ENCODE peak calls at places on chromosomes 16 and 17, in four cellular contexts. One of them, this sample, is unnamed.

GRCh38 chr17:9644910-9645751 is at the start of gene USP43:
- DNase-seq in activated T-helper 9 cell treated with anti-CD3 and anti-CD28 coated beads, Interleukin-2, amount 50 U/mL, for 16 hours: peak
- DNase-seq in ureter: peak
- DNase-seq in suprapubic skin: peak
- DNase-seq in this sample: no peak

GRCh38 chr17:81576621-81577277 is 24.6 kb upstream of the FAAP100 start:
- DNase-seq in activated T-helper 9 cell treated with anti-CD3 and anti-CD28 coated beads, Interleukin-2, amount 50 U/mL, for 16 hours: no peak
- DNase-seq in ureter: no peak
- DNase-seq in suprapubic skin: no peak
- DNase-seq in this sample: peak

GRCh38 chr16:500699-501098 is 26.8 kb upstream of the CAPN15 start:
- DNase-seq in activated T-helper 9 cell treated with anti-CD3 and anti-CD28 coated beads, Interleukin-2, amount 50 U/mL, for 16 hours: no peak
- DNase-seq in ureter: no peak
- DNase-seq in suprapubic skin: no peak
- DNase-seq in this sample: no peak

GRCh38 chr16:11089504-11090124 is 145.2 kb downstream of the CLEC16A start:
- DNase-seq in activated T-helper 9 cell treated with anti-CD3 and anti-CD28 coated beads, Interleukin-2, amount 50 U/mL, for 16 hours: no peak
- DNase-seq in ureter: no peak
- DNase-seq in suprapubic skin: no peak
- DNase-seq in this sample: no peak

GRCh38 chr17:1625053-1625452 is 3.6 kb downstream of the SLC43A2 start:
- DNase-seq in activated T-helper 9 cell treated with anti-CD3 and anti-CD28 coated beads, Interleukin-2, amount 50 U/mL, for 16 hours: no peak
- DNase-seq in ureter: no peak
- DNase-seq in suprapubic skin: no peak
- DNase-seq in this sample: no peak

GRCh38 chr17:31412511-31412910 is 21.0 kb downstream of the RAB11FIP4 start:
- DNase-seq in activated T-helper 9 cell treated with anti-CD3 and anti-CD28 coated beads, Interleukin-2, amount 50 U/mL, for 16 hours: no peak
- DNase-seq in ureter: no peak
- DNase-seq in suprapubic skin: no peak
- DNase-seq in this sample: no peak

GRCh38 chr16:61946019-61946418 is 90.2 kb downstream of the CDH8 start:
- DNase-seq in activated T-helper 9 cell treated with anti-CD3 and anti-CD28 coated beads, Interleukin-2, amount 50 U/mL, for 16 hours: no peak
- DNase-seq in ureter: no peak
- DNase-seq in suprapubic skin: no peak
- DNase-seq in this sample: no peak

GRCh38 chr16:24141466-24141865 is 114.7 kb upstream of the CACNG3 start:
- DNase-seq in activated T-helper 9 cell treated with anti-CD3 and anti-CD28 coated beads, Interleukin-2, amount 50 U/mL, for 16 hours: no peak
- DNase-seq in ureter: no peak
- DNase-seq in suprapubic skin: no peak
- DNase-seq in this sample: no peak

GRCh38 chr16:79253100-79253631 is 347.4 kb downstream of the MAF start:
- DNase-seq in activated T-helper 9 cell treated with anti-CD3 and anti-CD28 coated beads, Interleukin-2, amount 50 U/mL, for 16 hours: no peak
- DNase-seq in ureter: no peak
- DNase-seq in suprapubic skin: no peak
- DNase-seq in this sample: no peak

GRCh38 chr16:16857603-16858283 is 478.8 kb downstream of the NPIPA7 start:
- DNase-seq in activated T-helper 9 cell treated with anti-CD3 and anti-CD28 coated beads, Interleukin-2, amount 50 U/mL, for 16 hours: no peak
- DNase-seq in ureter: no peak
- DNase-seq in suprapubic skin: no peak
- DNase-seq in this sample: no peak

GRCh38 chr17:81493198-81494038 is 19.2 kb downstream of the ACTG1 start:
- DNase-seq in activated T-helper 9 cell treated with anti-CD3 and anti-CD28 coated beads, Interleukin-2, amount 50 U/mL, for 16 hours: no peak
- DNase-seq in ureter: no peak
- DNase-seq in suprapubic skin: no peak
- DNase-seq in this sample: no peak

GRCh38 chr17:74373838-74374606 is 6.7 kb downstream of the GPR142 start:
- DNase-seq in activated T-helper 9 cell treated with anti-CD3 and anti-CD28 coated beads, Interleukin-2, amount 50 U/mL, for 16 hours: no peak
- DNase-seq in ureter: no peak
- DNase-seq in suprapubic skin: no peak
- DNase-seq in this sample: no peak

GRCh38 chr17:1724869-1725641 is 551 bp downstream of the WDR81 start:
- DNase-seq in activated T-helper 9 cell treated with anti-CD3 and anti-CD28 coated beads, Interleukin-2, amount 50 U/mL, for 16 hours: no peak
- DNase-seq in ureter: peak
- DNase-seq in suprapubic skin: no peak
- DNase-seq in this sample: no peak

GRCh38 chr17:83170571-83171260 is 91.3 kb downstream of the METRNL start:
- DNase-seq in activated T-helper 9 cell treated with anti-CD3 and anti-CD28 coated beads, Interleukin-2, amount 50 U/mL, for 16 hours: no peak
- DNase-seq in ureter: no peak
- DNase-seq in suprapubic skin: no peak
- DNase-seq in this sample: no peak

GRCh38 chr17:55177159-55177913 is 87.4 kb upstream of the HLF start:
- DNase-seq in activated T-helper 9 cell treated with anti-CD3 and anti-CD28 coated beads, Interleukin-2, amount 50 U/mL, for 16 hours: no peak
- DNase-seq in ureter: no peak
- DNase-seq in suprapubic skin: no peak
- DNase-seq in this sample: no peak

GRCh38 chr16:9826630-9827029 is 355.6 kb downstream of the GRIN2A start:
- DNase-seq in activated T-helper 9 cell treated with anti-CD3 and anti-CD28 coated beads, Interleukin-2, amount 50 U/mL, for 16 hours: no peak
- DNase-seq in ureter: no peak
- DNase-seq in suprapubic skin: no peak
- DNase-seq in this sample: no peak

GRCh38 chr17:7486181-7486580 is 2.0 kb downstream of the POLR2A start:
- DNase-seq in activated T-helper 9 cell treated with anti-CD3 and anti-CD28 coated beads, Interleukin-2, amount 50 U/mL, for 16 hours: no peak
- DNase-seq in ureter: no peak
- DNase-seq in suprapubic skin: no peak
- DNase-seq in this sample: no peak

GRCh38 chr16:14070555-14070876 is 603 bp upstream of the MRTFB start:
- DNase-seq in activated T-helper 9 cell treated with anti-CD3 and anti-CD28 coated beads, Interleukin-2, amount 50 U/mL, for 16 hours: no peak
- DNase-seq in ureter: no peak
- DNase-seq in suprapubic skin: no peak
- DNase-seq in this sample: no peak

GRCh38 chr16:31181102-31181830 is 1.3 kb downstream of the FUS start:
- DNase-seq in activated T-helper 9 cell treated with anti-CD3 and anti-CD28 coated beads, Interleukin-2, amount 50 U/mL, for 16 hours: no peak
- DNase-seq in ureter: peak
- DNase-seq in suprapubic skin: no peak
- DNase-seq in this sample: no peak

GRCh38 chr17:78458091-78458490 is 79.6 kb downstream of the PGS1 start:
- DNase-seq in activated T-helper 9 cell treated with anti-CD3 and anti-CD28 coated beads, Interleukin-2, amount 50 U/mL, for 16 hours: no peak
- DNase-seq in ureter: no peak
- DNase-seq in suprapubic skin: no peak
- DNase-seq in this sample: no peak

GRCh38 chr16:71409038-71409775 is 32.6 kb downstream of the TLE7 start:
- DNase-seq in activated T-helper 9 cell treated with anti-CD3 and anti-CD28 coated beads, Interleukin-2, amount 50 U/mL, for 16 hours: no peak
- DNase-seq in ureter: no peak
- DNase-seq in suprapubic skin: no peak
- DNase-seq in this sample: no peak

GRCh38 chr16:56999409-57000270 is 10.3 kb downstream of the NLRC5 start:
- DNase-seq in activated T-helper 9 cell treated with anti-CD3 and anti-CD28 coated beads, Interleukin-2, amount 50 U/mL, for 16 hours: no peak
- DNase-seq in ureter: no peak
- DNase-seq in suprapubic skin: no peak
- DNase-seq in this sample: no peak

GRCh38 chr17:32303861-32304288 is 38.1 kb downstream of the C17orf75 start:
- DNase-seq in activated T-helper 9 cell treated with anti-CD3 and anti-CD28 coated beads, Interleukin-2, amount 50 U/mL, for 16 hours: no peak
- DNase-seq in ureter: no peak
- DNase-seq in suprapubic skin: no peak
- DNase-seq in this sample: no peak

GRCh38 chr16:8641671-8642070 is 20.2 kb downstream of the METTL22 start:
- DNase-seq in activated T-helper 9 cell treated with anti-CD3 and anti-CD28 coated beads, Interleukin-2, amount 50 U/mL, for 16 hours: no peak
- DNase-seq in ureter: no peak
- DNase-seq in suprapubic skin: no peak
- DNase-seq in this sample: no peak

GRCh38 chr17:7858487-7858832 is 657 bp downstream of the CYB5D1 start:
- DNase-seq in activated T-helper 9 cell treated with anti-CD3 and anti-CD28 coated beads, Interleukin-2, amount 50 U/mL, for 16 hours: no peak
- DNase-seq in ureter: peak
- DNase-seq in suprapubic skin: peak
- DNase-seq in this sample: no peak

GRCh38 chr16:67311607-67312449 is 14.7 kb downstream of the KCTD19 start:
- DNase-seq in activated T-helper 9 cell treated with anti-CD3 and anti-CD28 coated beads, Interleukin-2, amount 50 U/mL, for 16 hours: peak
- DNase-seq in ureter: no peak
- DNase-seq in suprapubic skin: no peak
- DNase-seq in this sample: peak

GRCh38 chr16:18945233-18945632 is 19.0 kb upstream of the SMG1 start:
- DNase-seq in activated T-helper 9 cell treated with anti-CD3 and anti-CD28 coated beads, Interleukin-2, amount 50 U/mL, for 16 hours: no peak
- DNase-seq in ureter: no peak
- DNase-seq in suprapubic skin: no peak
- DNase-seq in this sample: no peak

GRCh38 chr16:56743840-56744239 is 13.9 kb downstream of the NUP93 start:
- DNase-seq in activated T-helper 9 cell treated with anti-CD3 and anti-CD28 coated beads, Interleukin-2, amount 50 U/mL, for 16 hours: no peak
- DNase-seq in ureter: no peak
- DNase-seq in suprapubic skin: no peak
- DNase-seq in this sample: no peak

GRCh38 chr17:31595076-31595475 is 203.6 kb downstream of the RAB11FIP4 start:
- DNase-seq in activated T-helper 9 cell treated with anti-CD3 and anti-CD28 coated beads, Interleukin-2, amount 50 U/mL, for 16 hours: no peak
- DNase-seq in ureter: no peak
- DNase-seq in suprapubic skin: peak
- DNase-seq in this sample: no peak

GRCh38 chr17:45342871-45343526 is 26.2 kb upstream of the MAP3K14 start:
- DNase-seq in activated T-helper 9 cell treated with anti-CD3 and anti-CD28 coated beads, Interleukin-2, amount 50 U/mL, for 16 hours: no peak
- DNase-seq in ureter: no peak
- DNase-seq in suprapubic skin: peak
- DNase-seq in this sample: no peak

GRCh38 chr17:15306406-15306970 is 34.9 kb downstream of the TEKT3 start:
- DNase-seq in activated T-helper 9 cell treated with anti-CD3 and anti-CD28 coated beads, Interleukin-2, amount 50 U/mL, for 16 hours: no peak
- DNase-seq in ureter: no peak
- DNase-seq in suprapubic skin: no peak
- DNase-seq in this sample: no peak

GRCh38 chr17:17824780-17825614 is 11.8 kb downstream of the SREBF1 start:
- DNase-seq in activated T-helper 9 cell treated with anti-CD3 and anti-CD28 coated beads, Interleukin-2, amount 50 U/mL, for 16 hours: no peak
- DNase-seq in ureter: no peak
- DNase-seq in suprapubic skin: no peak
- DNase-seq in this sample: no peak

GRCh38 chr16:88057656-88058055 is 106.4 kb downstream of the BANP start:
- DNase-seq in activated T-helper 9 cell treated with anti-CD3 and anti-CD28 coated beads, Interleukin-2, amount 50 U/mL, for 16 hours: no peak
- DNase-seq in ureter: no peak
- DNase-seq in suprapubic skin: no peak
- DNase-seq in this sample: no peak

GRCh38 chr16:14196011-14196410 is 124.9 kb downstream of the MRTFB start:
- DNase-seq in activated T-helper 9 cell treated with anti-CD3 and anti-CD28 coated beads, Interleukin-2, amount 50 U/mL, for 16 hours: no peak
- DNase-seq in ureter: no peak
- DNase-seq in suprapubic skin: no peak
- DNase-seq in this sample: no peak

GRCh38 chr16:67910162-67910561 is 17.1 kb downstream of the PSKH1 start:
- DNase-seq in activated T-helper 9 cell treated with anti-CD3 and anti-CD28 coated beads, Interleukin-2, amount 50 U/mL, for 16 hours: no peak
- DNase-seq in ureter: no peak
- DNase-seq in suprapubic skin: no peak
- DNase-seq in this sample: no peak

GRCh38 chr17:20063665-20064648 is 54.8 kb downstream of the SPECC1 start:
- DNase-seq in activated T-helper 9 cell treated with anti-CD3 and anti-CD28 coated beads, Interleukin-2, amount 50 U/mL, for 16 hours: no peak
- DNase-seq in ureter: peak
- DNase-seq in suprapubic skin: peak
- DNase-seq in this sample: peak